ENCODE peak calls at places on chromosomes 7 and 10, in ten cellular contexts. O is GM20000, W is GM12865, T is WTC11, R is tibial artery, Z is fibroblast of lung, M is astrocyte of the cerebellum, V is activated B cell treated with CpG ODN at 0.5 μM for 24 hours, C is nephron progenitor cell, G is mesothelial cell of epicardium. B is an unnamed sample.

GRCh38 chr10:132158810-132159209 is 27.9 kb upstream of the DPYSL4 start:
- DNase-seq in O (no peak), W (no peak), T (no peak), R (no peak), Z (no peak), M (no peak), V (no peak), C (no peak), G (no peak), B (no peak)

GRCh38 chr10:101779544-101780186 is 3.6 kb downstream of the NPM3 start:
- DNase-seq in O (peak; percentile 91), W (peak; percentile 85), T (peak; percentile 93), R (peak; percentile 82), Z (peak; percentile 39), M (peak; percentile 12), V (peak; percentile 84), C (peak; percentile 95), G (peak; percentile 79), B (peak; percentile 94)

GRCh38 chr10:5545778-5546710 is 21.3 kb downstream of the CALML3 start:
- DNase-seq in O (no peak), W (no peak), T (peak; percentile 6), R (peak; percentile 94), Z (peak; percentile 91), M (peak; percentile 73), V (no peak), C (no peak), G (peak; percentile 10), B (no peak)

GRCh38 chr7:128708235-128708634 is 30.9 kb upstream of the CALU start:
- DNase-seq in O (no peak), W (peak; percentile 6), T (no peak), R (no peak), Z (no peak), M (no peak), V (no peak), C (no peak), G (no peak), B (no peak)

GRCh38 chr7:4134631-4135030 is 547.5 kb upstream of the FOXK1 start:
- DNase-seq in O (no peak), W (no peak), T (no peak), R (peak; percentile 52), Z (no peak), M (no peak), V (no peak), C (no peak), G (no peak), B (no peak)

GRCh38 chr10:21516270-21517131 is 9.0 kb downstream of the SKIDA1 start:
- DNase-seq in O (peak; percentile 85), W (peak; percentile 83), T (peak; percentile 69), R (peak; percentile 75), Z (peak; percentile 78), M (no peak), V (peak; percentile 48), C (peak; percentile 68), G (no peak), B (peak; percentile 77)

GRCh38 chr10:121080324-121080807 is 229.2 kb downstream of the WDR11 start:
- DNase-seq in O (no peak), W (no peak), T (no peak), R (no peak), Z (no peak), M (no peak), V (no peak), C (peak; percentile 15), G (no peak), B (peak; percentile 38)

GRCh38 chr7:3056713-3057388 is 13.2 kb upstream of the CARD11 start:
- DNase-seq in O (no peak), W (no peak), T (no peak), R (no peak), Z (no peak), M (no peak), V (no peak), C (no peak), G (no peak), B (no peak)

GRCh38 chr7:98251251-98251843 is 685 bp downstream of the TECPR1 start:
- DNase-seq in O (peak; percentile 64), W (peak; percentile 65), T (no peak), R (no peak), Z (peak; percentile 29), M (peak; percentile 18), V (no peak), C (no peak), G (no peak), B (peak; percentile 67)

DNA sequence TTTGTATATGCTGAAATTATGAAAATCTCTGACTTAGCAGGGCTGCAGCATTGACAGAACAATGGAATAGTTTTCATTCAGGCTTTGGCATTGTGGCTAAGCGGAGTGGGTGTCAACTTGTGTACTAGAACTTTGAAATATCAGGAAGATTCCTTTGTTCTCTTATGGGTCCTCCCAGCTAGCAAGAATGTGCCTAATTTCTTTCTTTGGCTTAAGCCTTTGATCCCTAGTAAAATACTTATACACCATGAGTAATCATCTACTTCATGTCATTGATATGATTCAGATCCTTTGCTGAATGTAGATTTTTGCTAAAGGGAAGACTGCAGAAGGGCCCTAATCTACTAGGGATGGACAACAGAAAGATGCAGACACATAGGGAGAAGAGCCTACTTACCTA is 6.2 kb downstream of the AVL9 start:
- DNase-seq in O (no peak), W (no peak), T (no peak), R (no peak), Z (peak; percentile 85), M (no peak), V (no peak), C (no peak), G (no peak), B (no peak)
- TF ChIP-seq CTCF in O (no peak), W (no peak), T (no peak), R (no peak), Z (no peak), M (no peak), V (no peak), C (no peak), G (no peak), B (no peak)

GRCh38 chr7:37327288-37327687 is 121.4 kb downstream of the ELMO1 start:
- DNase-seq in O (no peak), W (no peak), T (no peak), R (no peak), Z (no peak), M (no peak), V (no peak), C (no peak), G (no peak), B (no peak)
- TF ChIP-seq CTCF in O (no peak), W (no peak), T (no peak), R (no peak), Z (no peak), M (no peak), V (no peak), C (no peak), G (no peak), B (no peak)

DNA sequence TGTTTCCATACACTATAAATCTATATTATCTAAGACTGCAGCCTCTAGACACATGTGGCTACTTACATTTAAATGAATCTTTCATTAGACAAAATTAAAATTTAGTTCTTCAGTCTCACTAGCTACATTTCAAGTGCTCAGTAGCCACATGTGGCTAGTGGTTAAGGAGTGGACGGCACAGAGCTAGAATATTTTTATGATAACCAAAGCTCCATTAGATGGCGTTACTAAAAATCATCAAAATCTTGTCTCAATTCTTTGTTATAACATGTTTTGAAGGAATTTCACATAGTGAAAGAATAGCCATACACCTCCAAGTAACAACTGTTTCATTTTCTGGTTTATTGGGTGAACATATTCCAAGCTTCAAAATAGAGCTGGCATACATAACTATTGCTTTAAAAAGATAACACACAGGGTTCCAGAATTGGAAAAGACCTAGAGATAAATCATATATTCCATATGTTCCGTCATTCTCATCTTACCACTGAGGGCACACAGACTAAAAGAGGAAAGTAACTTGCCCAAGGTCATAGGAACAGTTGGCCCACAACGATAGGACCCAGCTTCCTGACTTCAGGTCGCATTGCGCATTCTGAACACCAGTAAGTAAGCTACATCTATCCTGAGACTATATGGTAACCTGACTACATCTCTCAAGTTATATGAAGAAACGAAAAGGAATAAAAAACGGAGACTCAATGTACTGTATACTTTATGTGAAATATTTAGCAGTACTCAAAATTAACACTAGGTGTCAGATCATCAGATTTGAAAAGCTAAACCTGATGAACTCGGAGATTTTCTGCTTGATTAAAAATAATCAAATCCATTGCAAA is 66.6 kb downstream of the CAV1 start:
- DNase-seq in O (no peak), W (peak; percentile 23), T (no peak), R (no peak), Z (no peak), M (no peak), V (no peak), C (no peak), G (no peak), B (no peak)
- TF ChIP-seq CTCF in O (peak; percentile 20), W (peak; percentile 32), T (peak; percentile 33), R (peak; percentile 67), Z (peak; percentile 19), M (peak; percentile 33), V (no peak), C (peak; percentile 64), G (peak; percentile 83), B (peak; percentile 84)

GRCh38 chr7:90772410-90772809 is 176.3 kb downstream of the CDK14 start:
- DNase-seq in O (no peak), W (peak; percentile 58), T (no peak), R (no peak), Z (no peak), M (no peak), V (peak; percentile 30), C (no peak), G (no peak), B (no peak)

GRCh38 chr7:90775383-90775965 is 179.4 kb downstream of the CDK14 start:
- DNase-seq in O (no peak), W (no peak), T (no peak), R (no peak), Z (no peak), M (no peak), V (no peak), C (no peak), G (no peak), B (no peak)

GRCh38 chr7:90773269-90773668 is 177.1 kb downstream of the CDK14 start:
- DNase-seq in O (no peak), W (peak; percentile 33), T (no peak), R (no peak), Z (no peak), M (no peak), V (no peak), C (no peak), G (no peak), B (no peak)

GRCh38 chr7:90771281-90771680 is 175.2 kb downstream of the CDK14 start:
- DNase-seq in O (no peak), W (no peak), T (no peak), R (no peak), Z (peak; percentile 65), M (no peak), V (no peak), C (no peak), G (no peak), B (no peak)

DNA sequence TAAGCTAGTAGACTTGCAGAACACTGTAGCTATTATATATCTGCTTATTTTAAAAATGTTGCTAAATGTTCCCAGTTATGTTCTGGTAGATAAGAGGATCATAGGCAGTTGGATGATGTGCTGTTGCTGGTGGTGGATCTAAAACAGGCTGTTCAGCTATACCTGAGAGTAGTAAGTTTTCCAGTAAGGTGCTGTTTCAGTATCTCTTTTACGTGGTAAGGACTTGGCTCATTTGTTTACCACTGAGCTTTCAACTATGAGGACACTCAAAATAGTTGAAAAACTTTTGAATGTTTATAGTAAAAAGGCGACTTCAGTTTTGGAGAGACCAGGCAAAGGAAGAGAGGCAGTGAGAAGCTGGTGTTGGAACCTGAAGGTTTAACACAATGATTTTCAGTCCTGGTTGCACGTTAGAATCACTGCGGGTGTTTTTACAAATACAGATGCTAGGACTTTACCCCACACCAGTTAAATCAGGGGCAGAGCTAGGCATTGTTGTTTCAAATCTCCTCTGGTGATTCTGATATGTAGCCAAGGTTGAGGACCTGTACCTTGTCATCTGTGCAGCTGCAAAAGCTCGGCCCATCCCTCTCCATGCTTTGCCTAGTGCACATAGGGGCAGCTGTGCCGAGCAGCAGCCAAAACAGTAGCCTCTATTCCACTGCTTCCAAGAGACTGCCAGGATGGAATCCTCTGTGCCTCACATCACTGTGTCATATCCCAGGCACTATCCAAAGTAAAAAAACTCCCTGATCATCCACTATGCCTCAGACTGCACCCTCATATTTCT is 181.1 kb downstream of the CDK14 start:
- DNase-seq in O (peak; percentile 30), W (peak; percentile 74), T (no peak), R (no peak), Z (no peak), M (no peak), V (no peak), C (no peak), G (no peak), B (no peak)
- TF ChIP-seq CTCF in O (no peak), W (no peak), T (no peak), R (no peak), Z (no peak), M (no peak), V (no peak), C (no peak), G (no peak), B (no peak)

B was measured in glutamatergic neuron.